ENCODE peak calls at places on chromosome 4, in nine cellular contexts. L is astrocyte of the spinal cord, S is ACHN, U is mesendoderm, C is frontal cortex, N is neuronal stem cell, Y is NCI-H446 treated with DMSO at 0.1 percent for 48 hours, P is fibroblast of pulmonary artery, G is IMR-90. I is an unnamed sample.

GRCh38 chr4:40194602-40195161 is 2.1 kb upstream of the RHOH start:
- DNase-seq in L (no peak), Y (no peak), S (no peak), P (no peak), U (no peak), N (no peak), C (no peak), G (peak; percentile 45), I (no peak)

GRCh38 chr4:187193141-187193540 is 469.5 kb upstream of the FAT1 start:
- DNase-seq in L (no peak), Y (no peak), P (no peak), G (no peak), U (no peak), C (no peak), S (no peak), N (no peak), I (no peak)

GRCh38 chr4:106046083-106046482 is 150.8 kb downstream of the NPNT start:
- DNase-seq in P (no peak), C (no peak), N (no peak), S (no peak), U (no peak), G (no peak), Y (no peak), L (no peak), I (no peak)

GRCh38 chr4:147582386-147583077 is 34.7 kb upstream of the TMEM184C start:
- DNase-seq in Y (no peak), U (no peak), L (no peak), P (peak; percentile 54), N (no peak), S (no peak), C (no peak), G (peak; percentile 87), I (no peak)

GRCh38 chr4:147355849-147356248 is 125.0 kb upstream of the EDNRA start:
- DNase-seq in C (no peak), G (peak; percentile 97), Y (no peak), P (peak; percentile 68), S (no peak), L (peak; percentile 95), N (no peak), U (no peak), I (no peak)

GRCh38 chr4:6204871-6205583 is 4.7 kb upstream of the JAKMIP1 start:
- DNase-seq in G (no peak), L (no peak), C (no peak), Y (no peak), S (no peak), P (no peak), U (peak; percentile 71), N (no peak), I (no peak)

GRCh38 chr4:186283311-186283710 is 17.3 kb downstream of the F11 start:
- DNase-seq in C (no peak), U (no peak), G (no peak), L (no peak), N (no peak), S (no peak), Y (no peak), P (no peak), I (no peak)

GRCh38 chr4:79913581-79913980 is 159.4 kb downstream of the ANTXR2 start:
- DNase-seq in C (no peak), N (no peak), L (peak; percentile 80), U (no peak), S (peak; percentile 31), G (peak; percentile 83), Y (no peak), P (peak; percentile 34), I (no peak)

GRCh38 chr4:93267747-93268146 is 560.8 kb upstream of the ATOH1 start:
- DNase-seq in C (no peak), S (no peak), Y (no peak), P (no peak), L (no peak), N (no peak), U (peak; percentile 82), G (no peak), I (no peak)

GRCh38 chr4:23373269-23373668 is 516.6 kb downstream of the PPARGC1A start:
- DNase-seq in U (peak; percentile 87), C (no peak), L (peak; percentile 75), N (no peak), Y (no peak), P (peak; percentile 62), G (peak; percentile 4), S (peak; percentile 54), I (no peak)

GRCh38 chr4:13445841-13446790 is 38.0 kb downstream of the RAB28 start:
- DNase-seq in Y (no peak), U (peak; percentile 91), G (no peak), L (no peak), C (no peak), S (no peak), N (peak; percentile 43), P (no peak), I (no peak)

GRCh38 chr4:833731-834367 is 7.9 kb upstream of the CPLX1 start:
- DNase-seq in L (no peak), Y (no peak), S (no peak), N (no peak), G (no peak), U (no peak), C (no peak), P (no peak), I (no peak)

GRCh38 chr4:86181585-86181984 is 178.3 kb downstream of the MAPK10 start:
- DNase-seq in S (peak; percentile 2), L (no peak), G (peak; percentile 34), N (no peak), C (no peak), P (peak; percentile 45), U (no peak), Y (no peak), I (no peak)

GRCh38 chr4:140238353-140239041 is 84.5 kb upstream of the MAML3 start:
- DNase-seq in N (peak; percentile 39), S (no peak), Y (peak; percentile 95), P (peak; percentile 90), G (peak; percentile 77), L (peak; percentile 85), C (no peak), U (peak; percentile 37), I (peak; percentile 63)

GRCh38 chr4:84985952-84986351 is 19.5 kb upstream of the WDFY3 start:
- DNase-seq in U (peak; percentile 22), L (peak; percentile 71), P (peak; percentile 59), C (no peak), Y (no peak), G (peak; percentile 78), N (no peak), S (peak; percentile 57), I (no peak)

GRCh38 chr4:18441676-18442075 is 420.1 kb upstream of the LCORL start:
- DNase-seq in S (no peak), Y (no peak), L (no peak), C (no peak), U (no peak), P (no peak), G (no peak), N (no peak), I (no peak)

GRCh38 chr4:68193194-68193593 is 52.3 kb downstream of the TMPRSS11B start:
- DNase-seq in G (no peak), N (no peak), Y (no peak), U (no peak), L (no peak), S (no peak), P (no peak), C (no peak), I (no peak)

GRCh38 chr4:40693946-40694345 is 55.8 kb upstream of the NSUN7 start:
- DNase-seq in N (no peak), P (no peak), C (no peak), G (no peak), U (no peak), S (no peak), L (no peak), Y (no peak), I (no peak)

GRCh38 chr4:175708739-175709138 is 103.3 kb downstream of the GPM6A start:
- DNase-seq in U (no peak), Y (no peak), N (no peak), P (no peak), G (no peak), L (no peak), S (no peak), C (no peak), I (no peak)

GRCh38 chr4:139030614-139031235 is 15.1 kb downstream of the NOCT start:
- DNase-seq in Y (peak; percentile 50), N (peak; percentile 79), P (peak; percentile 92), S (peak; percentile 69), U (peak; percentile 89), L (peak; percentile 81), C (peak; percentile 47), G (peak; percentile 83), I (peak; percentile 82)

GRCh38 chr4:57231781-57232180 is 121.6 kb upstream of the IGFBP7 start:
- DNase-seq in N (no peak), S (no peak), G (no peak), C (no peak), P (peak; percentile 2), L (no peak), Y (no peak), U (no peak), I (no peak)

GRCh38 chr4:156953951-156954350 is 17.6 kb downstream of the PDGFC start:
- DNase-seq in P (no peak), U (no peak), C (no peak), L (no peak), S (no peak), N (no peak), Y (peak; percentile 41), G (no peak), I (no peak)

GRCh38 chr4:85741921-85742591 is 267.1 kb downstream of the ARHGAP24 start:
- DNase-seq in C (peak; percentile 2), L (no peak), S (no peak), U (no peak), G (no peak), N (no peak), Y (peak; percentile 98), P (no peak), I (no peak)

GRCh38 chr4:147747787-147748454 is 16.0 kb downstream of the ARHGAP10 start:
- DNase-seq in U (no peak), L (no peak), P (no peak), G (no peak), N (no peak), S (no peak), C (no peak), Y (no peak), I (no peak)

GRCh38 chr4:166324321-166324720 is 451.3 kb downstream of the TLL1 start:
- DNase-seq in S (peak; percentile 44), L (peak; percentile 15), P (peak; percentile 38), U (peak; percentile 67), N (peak; percentile 5), C (no peak), G (no peak), Y (no peak), I (no peak)

GRCh38 chr4:62948108-62948507 is 1461.1 kb downstream of the TECRL start:
- DNase-seq in L (peak; percentile 9), Y (no peak), N (no peak), S (no peak), C (no peak), P (no peak), U (no peak), G (no peak), I (no peak)

GRCh38 chr4:128835498-128836222 is 26.2 kb downstream of the JADE1 start:
- DNase-seq in P (peak; percentile 61), L (no peak), U (no peak), G (no peak), S (no peak), Y (no peak), C (no peak), N (no peak), I (peak; percentile 22)

GRCh38 chr4:126591583-126591982 is 1041.2 kb upstream of the INTU start:
- DNase-seq in G (peak; percentile 25), Y (no peak), L (peak; percentile 15), U (no peak), P (no peak), N (no peak), S (no peak), C (no peak), I (no peak)

GRCh38 chr4:60948008-60948407 is 252.1 kb upstream of the ADGRL3 start:
- DNase-seq in U (no peak), Y (no peak), N (no peak), P (no peak), C (no peak), G (peak; percentile 26), S (no peak), L (peak; percentile 16), I (no peak)

GRCh38 chr4:175386776-175387507 is 425.1 kb downstream of the GPM6A start:
- DNase-seq in N (no peak), Y (no peak), P (no peak), U (peak; percentile 75), G (no peak), C (no peak), L (no peak), S (no peak), I (no peak)

GRCh38 chr4:119237201-119237600 is 24.7 kb downstream of the USP53 start:
- DNase-seq in L (no peak), P (no peak), Y (no peak), N (no peak), C (no peak), G (no peak), S (no peak), U (no peak), I (no peak)

I was measured in prostate gland.